ENCODE peak calls at places on chromosome 17, in five cellular contexts. Z is ELR; P is nucleus accumbens; N is fibroblast of the conjunctiva; U is stimulated activated CD8-positive, alpha-beta memory T cell treated with anti-CD3 and anti-CD28 coated beads, Interleukin-4, amount 100 ng/mL, for 1 hour. G is an unnamed sample.

GRCh38 chr17:7220593-7221280 is 999 bp downstream of the ACADVL start:
- DNase-seq in P (no peak), Z (peak; percentile 74), U (no peak), N (peak; percentile 46), G (no peak)

GRCh38 chr17:29526322-29526721 is 40.5 kb downstream of the ABHD15 start:
- DNase-seq in U (no peak), N (no peak), Z (peak; percentile 7), P (no peak), G (no peak)

GRCh38 chr17:9985622-9986021 is 80.6 kb upstream of the RCVRN start:
- DNase-seq in U (no peak), N (no peak), Z (no peak), P (no peak), G (no peak)

GRCh38 chr17:82299452-82299851 is 18.0 kb downstream of the CD7 start:
- DNase-seq in P (no peak), N (no peak), Z (no peak), U (no peak), G (no peak)

GRCh38 chr17:44188757-44189403 is 2.1 kb downstream of the TMUB2 start:
- DNase-seq in U (no peak), Z (no peak), N (no peak), P (no peak), G (no peak)

GRCh38 chr17:78933025-78933958 is 8.1 kb upstream of the TIMP2 start:
- DNase-seq in N (peak; percentile 91), U (no peak), P (no peak), Z (peak; percentile 100), G (peak; percentile 54)

GRCh38 chr17:13281626-13282025 is 263.8 kb upstream of the ELAC2 start:
- DNase-seq in U (no peak), N (no peak), Z (no peak), P (no peak), G (no peak)

GRCh38 chr17:43641416-43641815 is 20.3 kb downstream of the MEOX1 start:
- DNase-seq in Z (no peak), P (no peak), U (no peak), N (no peak), G (no peak)

GRCh38 chr17:43691317-43691693 is 29.6 kb upstream of the MEOX1 start:
- DNase-seq in P (no peak), U (no peak), Z (peak; percentile 24), N (no peak), G (no peak)

GRCh38 chr17:75352079-75352569 is 53.4 kb downstream of the GRB2 start:
- DNase-seq in N (no peak), U (no peak), Z (no peak), P (no peak), G (no peak)

GRCh38 chr17:39609416-39610025 is 1.8 kb upstream of the NEUROD2 start:
- DNase-seq in N (no peak), U (no peak), Z (no peak), P (no peak), G (no peak)

GRCh38 chr17:17647521-17648178 is 33.6 kb upstream of the RAI1 start:
- DNase-seq in P (no peak), Z (no peak), U (no peak), N (no peak), G (no peak)

GRCh38 chr17:37643829-37644228 is 583 bp upstream of the DDX52 start:
- DNase-seq in N (no peak), P (no peak), U (no peak), Z (peak; percentile 17), G (no peak)

GRCh38 chr17:72588961-72589360 is 468.1 kb downstream of the SOX9 start:
- DNase-seq in Z (peak; percentile 35), U (no peak), P (no peak), N (no peak), G (no peak)

GRCh38 chr17:79033741-79034501 is 10.0 kb downstream of the C1QTNF1 start:
- DNase-seq in Z (no peak), U (no peak), P (no peak), N (no peak), G (no peak)

GRCh38 chr17:43880420-43880991 is 26.8 kb downstream of the MPP2 start:
- DNase-seq in U (no peak), Z (peak; percentile 64), P (no peak), N (no peak), G (no peak)

GRCh38 chr17:1997146-1997586 is 28.0 kb downstream of the RTN4RL1 start:
- DNase-seq in Z (no peak), U (no peak), N (no peak), P (no peak), G (no peak)

GRCh38 chr17:75478508-75478907 is 22.1 kb downstream of the TMEM94 start:
- DNase-seq in P (no peak), N (no peak), Z (no peak), U (no peak), G (no peak)

GRCh38 chr17:76579281-76579680 is 6.4 kb downstream of the ST6GALNAC2 start:
- DNase-seq in Z (no peak), N (no peak), U (no peak), P (no peak), G (no peak)

GRCh38 chr17:70478883-70479282 is 309.6 kb downstream of the KCNJ2 start:
- DNase-seq in Z (no peak), N (no peak), P (no peak), U (no peak), G (no peak)

GRCh38 chr17:17044846-17045561 is 2.7 kb downstream of the MPRIP start:
- DNase-seq in U (no peak), P (no peak), Z (peak; percentile 82), N (no peak), G (no peak)

GRCh38 chr17:27466376-27466747 is 10.1 kb downstream of the KSR1 start:
- DNase-seq in P (no peak), U (no peak), Z (no peak), N (no peak), G (no peak)